ENCODE peak calls at places on chromosomes 4 and X, in seven cellular contexts. Q is SHP77; O is CD8-positive, alpha-beta T cell; G is pancreas; C is AG09319; M is globus pallidus; B is stimulated activated naive CD8-positive, alpha-beta T cell treated with anti-CD3 and anti-CD28 coated beads, Interleukin-15, amount 100 ng/mL, for 72 hours. P is an unnamed sample.
A peak's percentile ranks its signal among the peaks of the same experiment; 100 is the strongest.

GRCh38 chr4:164753873-164754488 is at the start of gene SMIM31:
- DNase-seq in Q (peak; percentile 24), O (no peak), G (no peak), C (no peak), M (no peak), B (no peak), P (no peak)

GRCh38 chr4:17142232-17142711 is 243.8 kb upstream of the LDB2 start:
- DNase-seq in Q (no peak), O (no peak), G (no peak), C (peak; percentile 65), M (no peak), B (no peak), P (no peak)

GRCh38 chrX:37921758-37922157 is 74.4 kb upstream of the DYNLT3 start:
- DNase-seq in Q (no peak), O (no peak), G (no peak), C (no peak), M (no peak), B (no peak), P (no peak)

GRCh38 chr4:139978692-139979091 is 175.3 kb downstream of the MAML3 start:
- DNase-seq in Q (no peak), O (no peak), G (no peak), C (no peak), M (no peak), B (peak; percentile 26), P (peak; percentile 69)

GRCh38 chr4:143768007-143768591 is 67.6 kb upstream of the FREM3 start:
- DNase-seq in Q (no peak), O (no peak), G (no peak), C (no peak), M (no peak), B (no peak), P (no peak)

GRCh38 chr4:6474705-6475457 is 2.5 kb upstream of the PPP2R2C start:
- DNase-seq in Q (no peak), O (no peak), G (no peak), C (no peak), M (no peak), B (no peak), P (no peak)

GRCh38 chr4:133178960-133179359 is 29.9 kb downstream of the PCDH10 start:
- DNase-seq in Q (no peak), O (no peak), G (no peak), C (no peak), M (no peak), B (no peak), P (no peak)

GRCh38 chrX:131745942-131746489 is 202.1 kb downstream of the OR13H1 start:
- DNase-seq in Q (no peak), O (no peak), G (no peak), C (no peak), M (no peak), B (no peak), P (no peak)

GRCh38 chr4:120749445-120750151 is 172.9 kb downstream of the PRDM5 start:
- DNase-seq in Q (peak; percentile 74), O (no peak), G (no peak), C (no peak), M (no peak), B (peak; percentile 13), P (no peak)

GRCh38 chr4:26590639-26591038 is 6.8 kb downstream of the TBC1D19 start:
- DNase-seq in Q (no peak), O (no peak), G (no peak), C (no peak), M (no peak), B (no peak), P (no peak)

GRCh38 chr4:3329887-3330286 is 37.1 kb downstream of the RGS12 start:
- DNase-seq in Q (no peak), O (no peak), G (no peak), C (no peak), M (no peak), B (peak; percentile 1), P (no peak)

GRCh38 chr4:153622778-153623240 is 61.3 kb upstream of the TLR2 start:
- DNase-seq in Q (no peak), O (no peak), G (no peak), C (no peak), M (no peak), B (no peak), P (no peak)

GRCh38 chr4:77007358-77008230 is 58.0 kb downstream of the SEPTIN11 start:
- DNase-seq in Q (no peak), O (peak; percentile 21), G (no peak), C (no peak), M (no peak), B (no peak), P (peak; percentile 9)

GRCh38 chr4:114399085-114399484 is 199.5 kb upstream of the UGT8 start:
- DNase-seq in Q (no peak), O (no peak), G (no peak), C (no peak), M (no peak), B (no peak), P (no peak)

GRCh38 chr4:138405439-138405838 is 163.3 kb upstream of the SLC7A11 start:
- DNase-seq in Q (no peak), O (no peak), G (no peak), C (no peak), M (no peak), B (no peak), P (no peak)

GRCh38 chr4:75985116-75985515 is 5.6 kb downstream of the SDAD1 start:
- DNase-seq in Q (no peak), O (no peak), G (no peak), C (peak; percentile 12), M (no peak), B (no peak), P (no peak)

GRCh38 chrX:51461053-51462050 is 35.0 kb downstream of the NUDT11 start:
- DNase-seq in Q (no peak), O (no peak), G (no peak), C (peak; percentile 4), M (peak; percentile 5), B (no peak), P (no peak)

GRCh38 chr4:18695733-18696527 is 674.4 kb upstream of the LCORL start:
- DNase-seq in Q (no peak), O (no peak), G (no peak), C (no peak), M (no peak), B (no peak), P (no peak)

GRCh38 chrX:105752334-105752733 is 70.0 kb upstream of the NRK start:
- DNase-seq in Q (no peak), O (no peak), G (no peak), C (no peak), M (no peak), B (no peak), P (no peak)

GRCh38 chr4:21795091-21795490 is 153.5 kb downstream of the KCNIP4 start:
- DNase-seq in Q (no peak), O (no peak), G (no peak), C (no peak), M (no peak), B (no peak), P (no peak)

GRCh38 chr4:97653701-97654100 is 489.6 kb downstream of the STPG2 start:
- DNase-seq in Q (no peak), O (no peak), G (no peak), C (no peak), M (no peak), B (no peak), P (no peak)

GRCh38 chrX:136292656-136293055 is 8.1 kb upstream of the ADGRG4 start:
- DNase-seq in Q (no peak), O (no peak), G (no peak), C (no peak), M (no peak), B (no peak), P (no peak)